ENCODE peak calls at places on chromosomes 16 and 17, in four cellular contexts. C is LoVo, X is A549, G is myocyte. Y is an unnamed sample.

GRCh38 chr17:44097110-44097810 is 26.2 kb downstream of the HDAC5 start:
- DNase-seq in X (peak), G (peak), C (no peak), Y (no peak)

GRCh38 chr17:751269-752001 is 629 bp downstream of the GEMIN4 start:
- DNase-seq in X (peak), G (peak), C (peak), Y (peak)

GRCh38 chr16:2835638-2836493 is 5.8 kb downstream of the ZG16B start:
- DNase-seq in C (peak), G (peak), X (peak), Y (peak)

GRCh38 chr17:338442-339192 is 14.0 kb downstream of the RPH3AL start:
- DNase-seq in C (no peak), G (peak), X (no peak), Y (no peak)

GRCh38 chr16:65116818-65117430 is 4.9 kb downstream of the CDH11 start:
- DNase-seq in C (no peak), G (no peak), X (no peak), Y (no peak)

GRCh38 chr17:42112552-42113176 is at the start of gene DHX58:
- DNase-seq in G (peak), X (peak), C (peak), Y (peak)

GRCh38 chr17:5618511-5618910 is 34.2 kb upstream of the NLRP1 start:
- DNase-seq in G (no peak), X (peak), C (no peak), Y (no peak)

GRCh38 chr16:11066231-11066870 is 122.0 kb downstream of the CLEC16A start:
- DNase-seq in X (no peak), G (no peak), C (no peak), Y (no peak)

GRCh38 chr16:69435977-69436729 is 11.7 kb downstream of the CYB5B start:
- DNase-seq in X (no peak), C (no peak), G (no peak), Y (no peak)

GRCh38 chr16:11224894-11225676 is 30.9 kb downstream of the SOCS1 start:
- DNase-seq in C (no peak), X (no peak), G (no peak), Y (no peak)

GRCh38 chr16:4491898-4492297 is 15.7 kb downstream of the HMOX2 start:
- DNase-seq in G (no peak), X (no peak), C (no peak), Y (no peak)